ENCODE peak calls at places on chromosome X, in four cellular contexts. Z is iPS DF 6.9, X is OCI-LY7, R is heart left ventricle. N is an unnamed sample.
A peak's percentile ranks its signal among the peaks of the same experiment; 100 is the strongest.

GRCh38 chrX:129478516-129478915 is 44.8 kb downstream of the SMARCA1 start:
- DNase-seq in Z (no peak), X (no peak), R (no peak), N (no peak)

GRCh38 chrX:10555846-10556245 is 64.5 kb downstream of the MID1 start:
- DNase-seq in Z (no peak), X (no peak), R (no peak), N (no peak)

GRCh38 chrX:154526901-154527675 is 11.1 kb upstream of the FAM3A start:
- DNase-seq in Z (no peak), X (peak; percentile 80), R (peak; percentile 73), N (no peak)

GRCh38 chrX:40267334-40268118 is 169.8 kb upstream of the BCOR start:
- DNase-seq in Z (no peak), X (peak; percentile 14), R (peak; percentile 32), N (no peak)

GRCh38 chrX:413322-414201 is 26.9 kb upstream of the PPP2R3B start:
- DNase-seq in Z (no peak), X (no peak), R (peak; percentile 73), N (no peak)

GRCh38 chrX:36787787-36788186 is 220.4 kb upstream of the FAM47C start:
- DNase-seq in Z (no peak), X (no peak), R (no peak), N (no peak)

GRCh38 chrX:128460835-128461234 is 408.6 kb upstream of the ACTRT1 start:
- DNase-seq in Z (peak; percentile 0), X (no peak), R (no peak), N (no peak)

GRCh38 chrX:107731831-107732502 is 43.6 kb downstream of the TSC22D3 start:
- DNase-seq in Z (no peak), X (no peak), R (peak; percentile 93), N (peak; percentile 70)

GRCh38 chrX:5449323-5449722 is 779.3 kb downstream of the NLGN4X start:
- DNase-seq in Z (no peak), X (no peak), R (no peak), N (no peak)
- H3K27ac ChIP-seq in Z (no peak overlapping the region), X (no peak overlapping the region), R (no peak overlapping the region), N (no peak overlapping the region)

GRCh38 chrX:39195156-39195555 is 393.9 kb downstream of the MID1IP1 start:
- DNase-seq in Z (no peak), X (no peak), R (no peak), N (no peak)

GRCh38 chrX:39194673-39195072 is 393.4 kb downstream of the MID1IP1 start:
- DNase-seq in Z (no peak), X (no peak), R (no peak), N (no peak)

GRCh38 chrX:39199429-39199828 is 398.2 kb downstream of the MID1IP1 start:
- DNase-seq in Z (no peak), X (no peak), R (no peak), N (no peak)

GRCh38 chrX:39201305-39201990 is 400.2 kb downstream of the MID1IP1 start:
- DNase-seq in Z (no peak), X (no peak), R (no peak), N (no peak)

GRCh38 chrX:39196192-39197102 is 395.2 kb downstream of the MID1IP1 start:
- DNase-seq in Z (no peak), X (peak; percentile 11), R (no peak), N (no peak)
- H3K27ac ChIP-seq in Z (no peak overlapping the region), X (no peak overlapping the region), R (no peak overlapping the region), N (peak overlapping the region; percentile 20)

GRCh38 chrX:9164535-9165425 is 130.9 kb upstream of the FAM9B start:
- DNase-seq in Z (no peak), X (no peak), R (no peak), N (no peak)

GRCh38 chrX:9164086-9164485 is 130.2 kb upstream of the FAM9B start:
- DNase-seq in Z (no peak), X (no peak), R (no peak), N (no peak)

GRCh38 chrX:9166566-9166909 is 132.6 kb upstream of the FAM9B start:
- DNase-seq in Z (no peak), X (no peak), R (no peak), N (no peak)

GRCh38 chrX:9160698-9161329 is 126.9 kb upstream of the FAM9B start:
- DNase-seq in Z (no peak), X (no peak), R (no peak), N (no peak)

DNA sequence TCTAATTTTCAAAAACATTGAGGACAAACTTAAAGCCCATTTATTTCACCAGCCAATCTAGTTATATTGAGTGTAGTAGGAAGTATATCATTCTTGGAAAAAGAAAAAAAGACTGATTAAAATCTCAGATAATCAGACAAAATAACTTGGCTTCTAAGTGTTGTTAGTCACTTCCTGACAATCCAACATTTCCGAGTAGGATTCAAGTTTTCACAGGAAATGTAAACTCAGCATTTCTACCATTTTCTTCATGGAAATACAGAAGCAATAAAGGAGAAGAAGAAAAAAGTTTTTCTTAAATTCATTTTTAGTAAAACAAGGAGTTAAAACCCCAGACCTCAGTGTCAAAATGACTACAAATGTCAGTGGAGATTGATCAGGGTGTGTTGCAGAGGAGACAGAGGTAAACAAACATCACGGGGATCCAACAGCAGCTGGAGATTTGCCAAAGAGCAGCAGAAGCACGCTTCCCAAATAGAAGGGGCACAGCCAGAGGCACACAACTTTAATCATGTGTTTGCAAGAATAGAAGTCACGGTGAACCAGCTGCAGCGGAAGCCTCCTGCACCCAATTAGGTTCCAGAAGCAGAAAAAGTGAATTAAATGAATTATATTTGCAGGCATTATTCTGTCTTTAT is 129.3 kb upstream of the FAM9B start:
- DNase-seq in Z (no peak), X (no peak), R (no peak), N (no peak)
- H3K27ac ChIP-seq in Z (no peak overlapping the region), X (no peak overlapping the region), R (no peak overlapping the region), N (no peak overlapping the region)

GRCh38 chrX:149993989-149994388 is 55.7 kb upstream of the EOLA2 start:
- DNase-seq in Z (no peak), X (no peak), R (no peak), N (no peak)

GRCh38 chrX:149996515-149996914 is 58.2 kb upstream of the EOLA2 start:
- DNase-seq in Z (no peak), X (no peak), R (no peak), N (no peak)

GRCh38 chrX:149987613-149988012 is 49.3 kb upstream of the EOLA2 start:
- DNase-seq in Z (no peak), X (no peak), R (no peak), N (no peak)

GRCh38 chrX:149992918-149993317 is 54.6 kb upstream of the EOLA2 start:
- DNase-seq in Z (no peak), X (no peak), R (no peak), N (no peak)
- H3K27ac ChIP-seq in Z (no peak overlapping the region), X (no peak overlapping the region), R (no peak overlapping the region), N (no peak overlapping the region)

DNA sequence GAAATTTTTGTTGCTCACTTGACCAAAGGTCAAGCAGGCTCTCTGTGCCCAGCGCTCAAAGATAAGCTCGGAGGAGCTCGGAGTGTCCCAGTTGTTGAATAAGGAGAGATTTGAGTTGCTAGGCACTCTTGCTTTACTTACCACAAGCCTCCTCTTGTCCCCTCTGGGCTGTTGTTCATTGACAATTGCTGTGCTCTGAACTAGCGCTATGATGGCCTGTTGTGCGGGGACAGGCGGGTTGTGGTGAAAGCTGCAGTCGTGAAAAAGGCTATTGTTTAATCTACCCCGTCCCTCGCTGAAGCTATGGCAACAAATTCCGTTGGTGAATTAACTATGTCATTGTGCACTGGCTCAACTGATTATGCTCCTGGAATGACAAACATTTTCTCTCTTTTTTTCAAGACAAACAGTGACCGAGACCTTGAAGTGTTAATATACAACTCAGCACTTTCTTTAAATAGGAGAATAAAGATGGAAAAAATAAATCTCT is 21.0 kb upstream of the POLA1 start:
- DNase-seq in Z (no peak), X (no peak), R (no peak), N (no peak)
- H3K27ac ChIP-seq in Z (no peak overlapping the region), X (no peak overlapping the region), R (no peak overlapping the region), N (no peak overlapping the region)

GRCh38 chrX:109776986-109777385 is 43.9 kb upstream of the ACSL4 start:
- DNase-seq in Z (no peak), X (no peak), R (no peak), N (no peak)
- H3K27ac ChIP-seq in Z (no peak overlapping the region), X (no peak overlapping the region), R (no peak overlapping the region), N (no peak overlapping the region)

GRCh38 chrX:7147978-7148824 is at the start of gene PUDP:
- DNase-seq in Z (peak; percentile 25), X (peak; percentile 87), R (peak; percentile 92), N (peak; percentile 13)

GRCh38 chrX:7146026-7146702 is 1.3 kb upstream of the STS start:
- DNase-seq in Z (no peak), X (no peak), R (no peak), N (no peak)

GRCh38 chrX:7147431-7147977 is at the start of gene STS:
- DNase-seq in Z (no peak), X (peak; percentile 63), R (peak; percentile 60), N (no peak)

GRCh38 chrX:7146703-7147430 is 645 bp upstream of the STS start:
- DNase-seq in Z (no peak), X (peak; percentile 59), R (peak; percentile 28), N (no peak)

GRCh38 chrX:7149421-7149820 is 1.5 kb upstream of the PUDP start:
- DNase-seq in Z (no peak), X (no peak), R (no peak), N (no peak)
- H3K27ac ChIP-seq in Z (no peak overlapping the region), X (no peak overlapping the region), R (no peak overlapping the region), N (no peak overlapping the region)

GRCh38 chrX:9257718-9258117 is 207.1 kb upstream of the TBL1X start:
- DNase-seq in Z (no peak), X (no peak), R (no peak), N (no peak)

GRCh38 chrX:9249452-9249851 is 215.4 kb upstream of the TBL1X start:
- DNase-seq in Z (no peak), X (no peak), R (no peak), N (no peak)

GRCh38 chrX:9253211-9253610 is 211.6 kb upstream of the TBL1X start:
- DNase-seq in Z (no peak), X (no peak), R (no peak), N (no peak)

DNA sequence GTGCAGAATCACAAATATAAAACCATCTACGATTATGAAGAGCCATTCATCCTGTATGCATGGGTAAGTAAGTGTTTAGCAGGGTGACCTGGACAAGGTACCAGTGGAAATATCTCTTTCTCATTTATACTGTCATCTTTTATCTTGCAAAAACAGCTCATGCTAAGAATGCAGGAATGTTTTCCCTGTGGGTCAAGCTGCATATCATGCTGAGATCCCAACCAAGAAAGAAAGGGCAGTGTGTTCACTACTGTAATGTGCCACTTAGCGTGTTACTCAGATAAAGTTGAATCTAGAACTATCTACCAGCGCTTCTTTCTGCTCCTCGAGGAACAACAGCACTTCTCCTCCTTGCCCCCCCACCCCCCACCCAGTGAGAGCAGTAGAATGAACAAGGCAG is 212.7 kb upstream of the TBL1X start:
- DNase-seq in Z (peak; percentile 20), X (no peak), R (no peak), N (no peak)
- H3K27ac ChIP-seq in Z (no peak overlapping the region), X (no peak overlapping the region), R (no peak overlapping the region), N (no peak overlapping the region)

GRCh38 chrX:150365051-150365952 is 2.2 kb downstream of the MAMLD1 start:
- DNase-seq in Z (no peak), X (no peak), R (peak; percentile 68), N (no peak)
- H3K27ac ChIP-seq in Z (no peak overlapping the region), X (no peak overlapping the region), R (peak overlapping the region; percentile 79), N (peak overlapping the region; percentile 85)

GRCh38 chrX:18885317-18886004 is 98.5 kb downstream of the PHKA2 start:
- DNase-seq in Z (no peak), X (no peak), R (no peak), N (no peak)
- H3K27ac ChIP-seq in Z (no peak overlapping the region), X (no peak overlapping the region), R (peak overlapping the region; percentile 89), N (peak overlapping the region; percentile 92)